ENCODE peak calls at places on chromosomes 12 and 14, in five cellular contexts. F is esophagus muscularis mucosa; L is PC-9; G is CD8-positive, alpha-beta memory T cell; Q is psoas muscle. W is an unnamed sample.

GRCh38 chr12:63276537-63277365 is 125.8 kb upstream of the AVPR1A start:
- DNase-seq in F (no peak), L (peak; percentile 25), G (no peak), Q (no peak), W (peak; percentile 56)

GRCh38 chr14:23425169-23425568 is 10.3 kb downstream of the MYH7 start:
- DNase-seq in F (no peak), L (no peak), G (no peak), Q (no peak), W (no peak)

GRCh38 chr12:66861157-66861750 is 182.4 kb upstream of the GRIP1 start:
- DNase-seq in F (no peak), L (peak; percentile 59), G (peak; percentile 40), Q (peak; percentile 52), W (peak; percentile 48)

GRCh38 chr12:59396519-59396918 is 199.3 kb upstream of the SLC16A7 start:
- DNase-seq in F (no peak), L (no peak), G (no peak), Q (no peak), W (no peak)

GRCh38 chr14:65449647-65450046 is 37.1 kb downstream of the FUT8 start:
- DNase-seq in F (no peak), L (no peak), G (no peak), Q (no peak), W (no peak)

GRCh38 chr12:102760322-102760721 is 156.7 kb downstream of the PAH start:
- DNase-seq in F (no peak), L (no peak), G (no peak), Q (no peak), W (no peak)

GRCh38 chr12:71969330-71969729 is 30.7 kb downstream of the TPH2 start:
- DNase-seq in F (no peak), L (no peak), G (no peak), Q (no peak), W (no peak)

GRCh38 chr14:73795974-73796373 is 55.7 kb upstream of the PTGR2 start:
- DNase-seq in F (no peak), L (peak; percentile 90), G (no peak), Q (no peak), W (peak; percentile 92)

GRCh38 chr14:80213602-80214001 is 2.3 kb upstream of the DIO2 start:
- DNase-seq in F (no peak), L (peak; percentile 26), G (no peak), Q (no peak), W (peak; percentile 68)

GRCh38 chr12:18462437-18462836 is 201.1 kb downstream of the PIK3C2G start:
- DNase-seq in F (no peak), L (no peak), G (no peak), Q (no peak), W (no peak)

GRCh38 chr12:65631621-65632111 is 192.6 kb upstream of the HMGA2 start:
- DNase-seq in F (no peak), L (peak; percentile 66), G (no peak), Q (no peak), W (peak; percentile 41)

GRCh38 chr12:121678721-121679300 is 9.4 kb upstream of the MORN3 start:
- DNase-seq in F (no peak), L (no peak), G (no peak), Q (no peak), W (no peak)

GRCh38 chr12:1593232-1594044 is 943 bp downstream of the FBXL14 start:
- DNase-seq in F (no peak), L (peak; percentile 65), G (peak; percentile 40), Q (peak; percentile 70), W (peak; percentile 81)

GRCh38 chr12:97223419-97223818 is 239.2 kb upstream of the RMST start:
- DNase-seq in F (no peak), L (no peak), G (no peak), Q (no peak), W (no peak)

GRCh38 chr14:31411218-31411727 is 9.1 kb downstream of the HEATR5A start:
- DNase-seq in F (no peak), L (no peak), G (no peak), Q (no peak), W (no peak)

GRCh38 chr12:71752887-71753286 is 1.8 kb upstream of the RAB21 start:
- DNase-seq in F (no peak), L (no peak), G (no peak), Q (no peak), W (no peak)

GRCh38 chr14:44607701-44608100 is 100.6 kb upstream of the FSCB start:
- DNase-seq in F (no peak), L (no peak), G (no peak), Q (no peak), W (no peak)

GRCh38 chr12:56979628-56980027 is 22.2 kb upstream of the RDH16 start:
- DNase-seq in F (no peak), L (no peak), G (no peak), Q (no peak), W (no peak)

GRCh38 chr12:12024958-12025682 is 45.6 kb upstream of the BCL2L14 start:
- DNase-seq in F (peak; percentile 74), L (no peak), G (no peak), Q (no peak), W (no peak)

GRCh38 chr12:121762269-121762668 is 31.2 kb downstream of the RHOF start:
- DNase-seq in F (no peak), L (no peak), G (no peak), Q (peak; percentile 74), W (no peak)

GRCh38 chr12:92654929-92655328 is 47.9 kb upstream of the PLEKHG7 start:
- DNase-seq in F (peak; percentile 34), L (no peak), G (no peak), Q (no peak), W (no peak)

GRCh38 chr14:78005325-78005724 is 164.8 kb upstream of the NRXN3 start:
- DNase-seq in F (no peak), L (no peak), G (no peak), Q (no peak), W (no peak)

GRCh38 chr12:47741340-47741703 is 16.0 kb upstream of the ENDOU start:
- DNase-seq in F (no peak), L (peak; percentile 73), G (peak; percentile 50), Q (peak; percentile 86), W (no peak)

GRCh38 chr12:110857528-110857927 is 10.7 kb downstream of the CCDC63 start:
- DNase-seq in F (no peak), L (no peak), G (no peak), Q (no peak), W (no peak)

GRCh38 chr12:13362260-13362841 is 165.8 kb downstream of the EMP1 start:
- DNase-seq in F (peak; percentile 91), L (peak; percentile 82), G (no peak), Q (peak; percentile 57), W (peak; percentile 88)

GRCh38 chr12:11929714-11930113 is 141.0 kb upstream of the BCL2L14 start:
- DNase-seq in F (peak; percentile 83), L (no peak), G (no peak), Q (no peak), W (no peak)

GRCh38 chr12:62878211-62878610 is 56.7 kb downstream of the PPM1H start:
- DNase-seq in F (no peak), L (no peak), G (no peak), Q (no peak), W (no peak)

GRCh38 chr14:99586761-99587462 is 17.1 kb downstream of the CCDC85C start:
- DNase-seq in F (no peak), L (no peak), G (no peak), Q (no peak), W (no peak)

GRCh38 chr14:99587463-99588278 is 16.3 kb downstream of the CCDC85C start:
- DNase-seq in F (no peak), L (no peak), G (no peak), Q (no peak), W (no peak)

GRCh38 chr14:99589651-99590530 is 14.1 kb downstream of the CCDC85C start:
- DNase-seq in F (no peak), L (no peak), G (no peak), Q (no peak), W (no peak)

GRCh38 chr14:99590746-99591555 is 13.1 kb downstream of the CCDC85C start:
- DNase-seq in F (no peak), L (no peak), G (no peak), Q (no peak), W (no peak)

GRCh38 chr14:99589031-99589441 is 15.0 kb downstream of the CCDC85C start:
- DNase-seq in F (no peak), L (no peak), G (no peak), Q (no peak), W (no peak)
- H3K4me1 ChIP-seq in F (peaks cover 82% of the 10 kb centered on the region), L (no peaks in the 10 kb centered on the region), G (no peaks in the 10 kb centered on the region), Q (peaks cover 15% of the 10 kb centered on the region), W (no peaks in the 10 kb centered on the region)

GRCh38 chr12:132556801-132557200 is 53.6 kb downstream of the LRCOL1 start:
- DNase-seq in F (no peak), L (no peak), G (no peak), Q (no peak), W (no peak)

GRCh38 chr12:132556216-132556615 is 54.2 kb downstream of the LRCOL1 start:
- DNase-seq in F (no peak), L (no peak), G (no peak), Q (no peak), W (no peak)

GRCh38 chr12:132554857-132555630 is 55.3 kb downstream of the LRCOL1 start:
- DNase-seq in F (no peak), L (no peak), G (no peak), Q (no peak), W (peak; percentile 44)

GRCh38 chr12:132557291-132557968 is 53.0 kb downstream of the LRCOL1 start:
- DNase-seq in F (no peak), L (no peak), G (no peak), Q (no peak), W (no peak)

GRCh38 chr12:132555686-132556085 is 54.7 kb downstream of the LRCOL1 start:
- DNase-seq in F (no peak), L (no peak), G (no peak), Q (no peak), W (no peak)
- H3K4me1 ChIP-seq in F (peaks cover 21% of the 10 kb centered on the region), L (no peaks in the 10 kb centered on the region), G (peaks cover 16% of the 10 kb centered on the region), Q (peaks cover 6% of the 10 kb centered on the region), W (no peaks in the 10 kb centered on the region)

GRCh38 chr12:76547526-76547925 is 12.0 kb downstream of the OSBPL8 start:
- DNase-seq in F (no peak), L (no peak), G (no peak), Q (no peak), W (no peak)
- H3K4me1 ChIP-seq in F (peaks cover 26% of the 10 kb centered on the region), L (peaks cover 9% of the 10 kb centered on the region), G (peaks cover 74% of the 10 kb centered on the region), Q (peaks cover 72% of the 10 kb centered on the region), W (peaks cover 27% of the 10 kb centered on the region)

GRCh38 chr12:49636574-49636973 is 13.2 kb downstream of the PRPF40B start:
- DNase-seq in F (no peak), L (no peak), G (no peak), Q (no peak), W (peak; percentile 22)

GRCh38 chr12:49633703-49634311 is 10.4 kb downstream of the PRPF40B start:
- DNase-seq in F (no peak), L (no peak), G (no peak), Q (no peak), W (peak; percentile 22)

GRCh38 chr12:49632986-49633702 is 9.8 kb downstream of the PRPF40B start:
- DNase-seq in F (no peak), L (no peak), G (no peak), Q (no peak), W (peak; percentile 26)

GRCh38 chr12:49635656-49636055 is 12.3 kb downstream of the PRPF40B start:
- DNase-seq in F (no peak), L (no peak), G (no peak), Q (no peak), W (no peak)

DNA sequence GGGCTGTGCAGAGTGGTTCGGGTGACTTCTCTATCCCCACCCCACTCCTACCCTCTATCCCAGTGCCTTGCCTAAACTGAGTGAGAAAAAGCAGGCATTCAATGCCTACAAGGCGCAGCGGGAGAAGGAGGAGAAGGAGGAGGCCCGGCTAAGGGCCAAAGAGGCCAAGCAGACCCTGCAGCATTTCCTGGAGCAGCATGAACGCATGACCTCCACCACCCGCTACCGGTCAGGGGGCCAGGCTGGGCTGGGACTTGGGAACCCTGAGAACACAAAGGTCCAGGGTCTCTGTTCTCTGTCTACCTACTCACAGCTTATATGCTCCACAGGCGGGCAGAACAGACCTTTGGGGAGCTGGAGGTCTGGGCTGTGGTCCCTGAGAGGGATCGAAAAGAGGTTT is 11.7 kb downstream of the PRPF40B start:
- DNase-seq in F (no peak), L (no peak), G (no peak), Q (no peak), W (no peak)
- H3K4me1 ChIP-seq in F (peaks cover 20% of the 10 kb centered on the region), L (no peaks in the 10 kb centered on the region), G (peaks cover 13% of the 10 kb centered on the region), Q (peaks cover 10% of the 10 kb centered on the region), W (no peaks in the 10 kb centered on the region)